ENCODE peak calls at places on chromosomes 12 and 14, in nine cellular contexts. H, B, I, K, R, D, F, C and E are unnamed samples.

GRCh38 chr12:52215587-52216031 is 17.4 kb upstream of the KRT7 start:
- DNase-seq in H (no peak), B (no peak), I (no peak), K (no peak), R (peak), D (no peak), F (no peak), C (peak), E (no peak)

GRCh38 chr12:95497031-95497430 is 23.1 kb downstream of the METAP2 start:
- DNase-seq in H (no peak), B (no peak), I (no peak), K (no peak), R (no peak), D (no peak), F (no peak), C (no peak), E (no peak)

GRCh38 chr12:90428881-90429280 is 526.1 kb downstream of the CCER1 start:
- DNase-seq in H (no peak), B (no peak), I (no peak), K (no peak), R (no peak), D (no peak), F (no peak), C (no peak), E (no peak)

GRCh38 chr14:63713765-63714164 is 14.1 kb downstream of the SGPP1 start:
- DNase-seq in H (no peak), B (no peak), I (no peak), K (no peak), R (no peak), D (no peak), F (no peak), C (no peak), E (no peak)

GRCh38 chr12:47903927-47904646 is 707 bp downstream of the VDR start:
- DNase-seq in H (peak), B (peak), I (peak), K (peak), R (peak), D (no peak), F (peak), C (peak), E (peak)

GRCh38 chr12:112938751-112939150 is 477 bp downstream of the OAS3 start:
- DNase-seq in H (no peak), B (no peak), I (no peak), K (no peak), R (no peak), D (no peak), F (no peak), C (no peak), E (no peak)

GRCh38 chr12:24561882-24562760 is 386.8 kb downstream of the BCAT1 start:
- DNase-seq in H (peak), B (peak), I (peak), K (no peak), R (peak), D (peak), F (no peak), C (peak), E (peak)

GRCh38 chr12:76266797-76267196 is 81.4 kb downstream of the BBS10 start:
- DNase-seq in H (no peak), B (no peak), I (peak), K (no peak), R (peak), D (no peak), F (no peak), C (no peak), E (no peak)

GRCh38 chr12:123601602-123602489 is at the start of gene DDX55:
- DNase-seq in H (peak), B (peak), I (peak), K (no peak), R (peak), D (peak), F (peak), C (peak), E (peak)

GRCh38 chr14:72714094-72714493 is 179.8 kb downstream of the DPF3 start:
- DNase-seq in H (peak), B (no peak), I (no peak), K (no peak), R (no peak), D (peak), F (no peak), C (no peak), E (no peak)

GRCh38 chr12:25884920-25885234 is 73.6 kb upstream of the RASSF8 start:
- DNase-seq in H (no peak), B (no peak), I (no peak), K (no peak), R (no peak), D (no peak), F (no peak), C (no peak), E (no peak)

GRCh38 chr12:66647034-66647691 is 31.7 kb downstream of the GRIP1 start:
- DNase-seq in H (no peak), B (no peak), I (no peak), K (no peak), R (no peak), D (no peak), F (no peak), C (no peak), E (no peak)

GRCh38 chr12:54082402-54082892 is 28.8 kb downstream of the HOXC4 start:
- DNase-seq in H (peak), B (no peak), I (no peak), K (no peak), R (no peak), D (no peak), F (peak), C (no peak), E (no peak)

GRCh38 chr12:26633591-26634210 is 199.3 kb downstream of the ITPR2 start:
- DNase-seq in H (no peak), B (no peak), I (no peak), K (no peak), R (no peak), D (no peak), F (no peak), C (no peak), E (no peak)

GRCh38 chr12:122197612-122197966 is 5.9 kb upstream of the B3GNT4 start:
- DNase-seq in H (no peak), B (no peak), I (no peak), K (no peak), R (no peak), D (no peak), F (no peak), C (no peak), E (no peak)

GRCh38 chr14:74945261-74945851 is 10.0 kb downstream of the PGF start:
- DNase-seq in H (peak), B (peak), I (no peak), K (no peak), R (no peak), D (no peak), F (no peak), C (peak), E (no peak)

GRCh38 chr12:49952396-49953055 is 2.0 kb downstream of the AQP2 start:
- DNase-seq in H (no peak), B (peak), I (no peak), K (no peak), R (no peak), D (no peak), F (no peak), C (no peak), E (no peak)

GRCh38 chr14:35193161-35193560 is 70.8 kb downstream of the PRORP start:
- DNase-seq in H (no peak), B (no peak), I (no peak), K (no peak), R (no peak), D (no peak), F (no peak), C (no peak), E (no peak)

GRCh38 chr14:25622752-25623151 is 572.8 kb upstream of the STXBP6 start:
- DNase-seq in H (no peak), B (no peak), I (no peak), K (no peak), R (no peak), D (no peak), F (no peak), C (no peak), E (no peak)

GRCh38 chr12:105839629-105840127 is 299.1 kb downstream of the NUAK1 start:
- DNase-seq in H (no peak), B (no peak), I (no peak), K (no peak), R (no peak), D (no peak), F (no peak), C (no peak), E (no peak)

GRCh38 chr12:57523706-57524614 is 1.3 kb downstream of the MBD6 start:
- DNase-seq in H (no peak), B (no peak), I (no peak), K (no peak), R (no peak), D (no peak), F (no peak), C (no peak), E (no peak)